ENCODE peak calls at places on chromosomes 4 and X, in seven cellular contexts. W is heart right ventricle, I is HFF-Myc, E is GM10248, J is iris pigment epithelial cell, U is IMR-90, M is C1 segment of cervical spinal cord. Y is an unnamed sample.

GRCh38 chr4:152369203-152369902 is 166.5 kb downstream of the FBXW7 start:
- DNase-seq in E (no peak), M (no peak), J (no peak), W (no peak), I (no peak), U (no peak), Y (no peak)

GRCh38 chrX:19725545-19726102 is 161.8 kb downstream of the SH3KBP1 start:
- DNase-seq in W (no peak), J (peak; percentile 56), I (no peak), E (no peak), U (peak; percentile 12), M (no peak), Y (no peak)

GRCh38 chrX:109890300-109890699 is 112.6 kb upstream of the TMEM164 start:
- DNase-seq in I (no peak), U (no peak), W (no peak), E (no peak), M (no peak), J (no peak), Y (no peak)

GRCh38 chr4:82372502-82372873 is 1.3 kb downstream of the HNRNPD start:
- DNase-seq in E (no peak), I (no peak), U (peak; percentile 22), W (no peak), M (peak; percentile 45), J (peak; percentile 31), Y (no peak)

GRCh38 chr4:25949166-25949748 is 35.2 kb downstream of the SMIM20 start:
- DNase-seq in W (no peak), U (no peak), I (no peak), J (no peak), M (no peak), E (no peak), Y (peak; percentile 4)

GRCh38 chr4:7727727-7728126 is 211.9 kb downstream of the AFAP1 start:
- DNase-seq in I (no peak), E (no peak), W (no peak), M (no peak), J (no peak), U (no peak), Y (no peak)

GRCh38 chr4:186058253-186058979 is 10.5 kb upstream of the TLR3 start:
- DNase-seq in E (peak; percentile 74), U (no peak), M (no peak), W (no peak), J (no peak), I (no peak), Y (no peak)

GRCh38 chrX:134484039-134484438 is 24.1 kb downstream of the HPRT1 start:
- DNase-seq in J (peak; percentile 56), W (no peak), E (no peak), U (peak; percentile 67), M (no peak), I (peak; percentile 46), Y (peak; percentile 1)

GRCh38 chrX:31580726-31581125 is 508.9 kb upstream of the FTHL17 start:
- DNase-seq in J (peak; percentile 67), W (no peak), I (no peak), U (peak; percentile 52), M (no peak), E (no peak), Y (no peak)